ENCODE peak calls at places on chromosomes 7 and 10, in nine cellular contexts. One of them, this sample, is unnamed.

GRCh38 chr10:63521389-63522128 is at the start of gene REEP3:
- DNase-seq in AG04450: peak
- DNase-seq in fibroblast of mammary gland: peak
- DNase-seq in right atrium auricular region: no peak
- DNase-seq in fibroblast of lung: peak
- DNase-seq in chondrocyte: no peak
- DNase-seq in nephron progenitor cell: peak
- DNase-seq in fibroblast of the aortic adventitia: peak
- DNase-seq in GM20000: peak
- DNase-seq in this sample: peak

GRCh38 chr10:103678104-103678526 is 177.3 kb downstream of the SH3PXD2A start:
- DNase-seq in AG04450: peak
- DNase-seq in fibroblast of mammary gland: peak
- DNase-seq in right atrium auricular region: peak
- DNase-seq in fibroblast of lung: peak
- DNase-seq in chondrocyte: no peak
- DNase-seq in nephron progenitor cell: peak
- DNase-seq in fibroblast of the aortic adventitia: peak
- DNase-seq in GM20000: peak
- DNase-seq in this sample: peak

GRCh38 chr10:79185067-79185774 is 116.5 kb downstream of the ZMIZ1 start:
- DNase-seq in AG04450: no peak
- DNase-seq in fibroblast of mammary gland: peak
- DNase-seq in right atrium auricular region: no peak
- DNase-seq in fibroblast of lung: peak
- DNase-seq in chondrocyte: no peak
- DNase-seq in nephron progenitor cell: no peak
- DNase-seq in fibroblast of the aortic adventitia: peak
- DNase-seq in GM20000: no peak
- DNase-seq in this sample: no peak

GRCh38 chr10:17737021-17737965 is 14.7 kb upstream of the TMEM236 start:
- DNase-seq in AG04450: peak
- DNase-seq in fibroblast of mammary gland: peak
- DNase-seq in right atrium auricular region: no peak
- DNase-seq in fibroblast of lung: peak
- DNase-seq in chondrocyte: no peak
- DNase-seq in nephron progenitor cell: no peak
- DNase-seq in fibroblast of the aortic adventitia: peak
- DNase-seq in GM20000: peak
- DNase-seq in this sample: no peak

GRCh38 chr10:16009736-16010259 is 149.5 kb upstream of the MINDY3 start:
- DNase-seq in AG04450: no peak
- DNase-seq in fibroblast of mammary gland: no peak
- DNase-seq in right atrium auricular region: no peak
- DNase-seq in fibroblast of lung: no peak
- DNase-seq in chondrocyte: no peak
- DNase-seq in nephron progenitor cell: no peak
- DNase-seq in fibroblast of the aortic adventitia: no peak
- DNase-seq in GM20000: no peak
- DNase-seq in this sample: no peak

GRCh38 chr7:137635132-137635531 is 211.6 kb downstream of the DGKI start:
- DNase-seq in AG04450: no peak
- DNase-seq in fibroblast of mammary gland: no peak
- DNase-seq in right atrium auricular region: no peak
- DNase-seq in fibroblast of lung: no peak
- DNase-seq in chondrocyte: no peak
- DNase-seq in nephron progenitor cell: no peak
- DNase-seq in fibroblast of the aortic adventitia: no peak
- DNase-seq in GM20000: no peak
- DNase-seq in this sample: no peak

GRCh38 chr7:122652851-122653250 is 46.1 kb downstream of the RNF133 start:
- DNase-seq in AG04450: no peak
- DNase-seq in fibroblast of mammary gland: no peak
- DNase-seq in right atrium auricular region: no peak
- DNase-seq in fibroblast of lung: no peak
- DNase-seq in chondrocyte: no peak
- DNase-seq in nephron progenitor cell: no peak
- DNase-seq in fibroblast of the aortic adventitia: no peak
- DNase-seq in GM20000: no peak
- DNase-seq in this sample: no peak

GRCh38 chr10:75034131-75034512 is 77.3 kb upstream of the SAMD8 start:
- DNase-seq in AG04450: no peak
- DNase-seq in fibroblast of mammary gland: peak
- DNase-seq in right atrium auricular region: no peak
- DNase-seq in fibroblast of lung: no peak
- DNase-seq in chondrocyte: no peak
- DNase-seq in nephron progenitor cell: no peak
- DNase-seq in fibroblast of the aortic adventitia: no peak
- DNase-seq in GM20000: no peak
- DNase-seq in this sample: no peak

GRCh38 chr7:116578526-116578925 is 53.7 kb downstream of the CAV1 start:
- DNase-seq in AG04450: no peak
- DNase-seq in fibroblast of mammary gland: peak
- DNase-seq in right atrium auricular region: no peak
- DNase-seq in fibroblast of lung: no peak
- DNase-seq in chondrocyte: no peak
- DNase-seq in nephron progenitor cell: no peak
- DNase-seq in fibroblast of the aortic adventitia: no peak
- DNase-seq in GM20000: no peak
- DNase-seq in this sample: no peak

GRCh38 chr10:59320370-59320769 is 42.0 kb downstream of the FAM13C start:
- DNase-seq in AG04450: no peak
- DNase-seq in fibroblast of mammary gland: no peak
- DNase-seq in right atrium auricular region: no peak
- DNase-seq in fibroblast of lung: no peak
- DNase-seq in chondrocyte: no peak
- DNase-seq in nephron progenitor cell: no peak
- DNase-seq in fibroblast of the aortic adventitia: no peak
- DNase-seq in GM20000: no peak
- DNase-seq in this sample: no peak

GRCh38 chr7:50664461-50664922 is 99.3 kb upstream of the DDC start:
- DNase-seq in AG04450: no peak
- DNase-seq in fibroblast of mammary gland: peak
- DNase-seq in right atrium auricular region: no peak
- DNase-seq in fibroblast of lung: peak
- DNase-seq in chondrocyte: no peak
- DNase-seq in nephron progenitor cell: no peak
- DNase-seq in fibroblast of the aortic adventitia: peak
- DNase-seq in GM20000: peak
- DNase-seq in this sample: no peak

GRCh38 chr10:28558923-28559508 is 26.1 kb downstream of the WAC start:
- DNase-seq in AG04450: no peak
- DNase-seq in fibroblast of mammary gland: no peak
- DNase-seq in right atrium auricular region: no peak
- DNase-seq in fibroblast of lung: no peak
- DNase-seq in chondrocyte: no peak
- DNase-seq in nephron progenitor cell: no peak
- DNase-seq in fibroblast of the aortic adventitia: no peak
- DNase-seq in GM20000: no peak
- DNase-seq in this sample: no peak

GRCh38 chr7:41247128-41247865 is 455.6 kb downstream of the INHBA start:
- DNase-seq in AG04450: no peak
- DNase-seq in fibroblast of mammary gland: no peak
- DNase-seq in right atrium auricular region: no peak
- DNase-seq in fibroblast of lung: peak
- DNase-seq in chondrocyte: no peak
- DNase-seq in nephron progenitor cell: no peak
- DNase-seq in fibroblast of the aortic adventitia: no peak
- DNase-seq in GM20000: no peak
- DNase-seq in this sample: no peak

GRCh38 chr10:115918812-115919211 is 354.2 kb downstream of the GFRA1 start:
- DNase-seq in AG04450: peak
- DNase-seq in fibroblast of mammary gland: peak
- DNase-seq in right atrium auricular region: no peak
- DNase-seq in fibroblast of lung: peak
- DNase-seq in chondrocyte: no peak
- DNase-seq in nephron progenitor cell: no peak
- DNase-seq in fibroblast of the aortic adventitia: peak
- DNase-seq in GM20000: no peak
- DNase-seq in this sample: no peak

GRCh38 chr10:63213489-63213888 is 80.4 kb downstream of the NRBF2 start:
- DNase-seq in AG04450: no peak
- DNase-seq in fibroblast of mammary gland: no peak
- DNase-seq in right atrium auricular region: no peak
- DNase-seq in fibroblast of lung: no peak
- DNase-seq in chondrocyte: no peak
- DNase-seq in nephron progenitor cell: no peak
- DNase-seq in fibroblast of the aortic adventitia: no peak
- DNase-seq in GM20000: no peak
- DNase-seq in this sample: no peak

GRCh38 chr7:94513565-94513860 is 3.9 kb downstream of the CASD1 start:
- DNase-seq in AG04450: no peak
- DNase-seq in fibroblast of mammary gland: peak
- DNase-seq in right atrium auricular region: no peak
- DNase-seq in fibroblast of lung: peak
- DNase-seq in chondrocyte: no peak
- DNase-seq in nephron progenitor cell: no peak
- DNase-seq in fibroblast of the aortic adventitia: peak
- DNase-seq in GM20000: no peak
- DNase-seq in this sample: no peak

GRCh38 chr10:98016781-98017475 is 13.5 kb downstream of the CRTAC1 start:
- DNase-seq in AG04450: no peak
- DNase-seq in fibroblast of mammary gland: no peak
- DNase-seq in right atrium auricular region: no peak
- DNase-seq in fibroblast of lung: no peak
- DNase-seq in chondrocyte: no peak
- DNase-seq in nephron progenitor cell: no peak
- DNase-seq in fibroblast of the aortic adventitia: no peak
- DNase-seq in GM20000: no peak
- DNase-seq in this sample: no peak

GRCh38 chr7:51128545-51129466 is 187.8 kb downstream of the COBL start:
- DNase-seq in AG04450: no peak
- DNase-seq in fibroblast of mammary gland: no peak
- DNase-seq in right atrium auricular region: peak
- DNase-seq in fibroblast of lung: no peak
- DNase-seq in chondrocyte: no peak
- DNase-seq in nephron progenitor cell: no peak
- DNase-seq in fibroblast of the aortic adventitia: no peak
- DNase-seq in GM20000: no peak
- DNase-seq in this sample: no peak

GRCh38 chr7:157138424-157139141 is at the start of gene UBE3C:
- DNase-seq in AG04450: peak
- DNase-seq in fibroblast of mammary gland: peak
- DNase-seq in right atrium auricular region: peak
- DNase-seq in fibroblast of lung: peak
- DNase-seq in chondrocyte: no peak
- DNase-seq in nephron progenitor cell: peak
- DNase-seq in fibroblast of the aortic adventitia: peak
- DNase-seq in GM20000: peak
- DNase-seq in this sample: peak
- TF ChIP-seq CTCF in AG04450: no peak
- TF ChIP-seq CTCF in fibroblast of mammary gland: no peak
- TF ChIP-seq CTCF in right atrium auricular region: no peak
- TF ChIP-seq CTCF in fibroblast of lung: no peak
- TF ChIP-seq CTCF in chondrocyte: no peak
- TF ChIP-seq CTCF in nephron progenitor cell: no peak
- TF ChIP-seq CTCF in fibroblast of the aortic adventitia: no peak
- TF ChIP-seq CTCF in GM20000: no peak
- TF ChIP-seq CTCF in this sample: peak

GRCh38 chr10:106857728-106858127 is 306.8 kb downstream of the SORCS1 start:
- DNase-seq in AG04450: no peak
- DNase-seq in fibroblast of mammary gland: no peak
- DNase-seq in right atrium auricular region: no peak
- DNase-seq in fibroblast of lung: no peak
- DNase-seq in chondrocyte: no peak
- DNase-seq in nephron progenitor cell: no peak
- DNase-seq in fibroblast of the aortic adventitia: no peak
- DNase-seq in GM20000: no peak
- DNase-seq in this sample: no peak

GRCh38 chr10:106866244-106866845 is 298.2 kb downstream of the SORCS1 start:
- DNase-seq in AG04450: no peak
- DNase-seq in fibroblast of mammary gland: no peak
- DNase-seq in right atrium auricular region: no peak
- DNase-seq in fibroblast of lung: no peak
- DNase-seq in chondrocyte: no peak
- DNase-seq in nephron progenitor cell: no peak
- DNase-seq in fibroblast of the aortic adventitia: no peak
- DNase-seq in GM20000: no peak
- DNase-seq in this sample: no peak

GRCh38 chr10:106864031-106864430 is 300.5 kb downstream of the SORCS1 start:
- DNase-seq in AG04450: no peak
- DNase-seq in fibroblast of mammary gland: no peak
- DNase-seq in right atrium auricular region: no peak
- DNase-seq in fibroblast of lung: no peak
- DNase-seq in chondrocyte: no peak
- DNase-seq in nephron progenitor cell: no peak
- DNase-seq in fibroblast of the aortic adventitia: no peak
- DNase-seq in GM20000: no peak
- DNase-seq in this sample: no peak

DNA sequence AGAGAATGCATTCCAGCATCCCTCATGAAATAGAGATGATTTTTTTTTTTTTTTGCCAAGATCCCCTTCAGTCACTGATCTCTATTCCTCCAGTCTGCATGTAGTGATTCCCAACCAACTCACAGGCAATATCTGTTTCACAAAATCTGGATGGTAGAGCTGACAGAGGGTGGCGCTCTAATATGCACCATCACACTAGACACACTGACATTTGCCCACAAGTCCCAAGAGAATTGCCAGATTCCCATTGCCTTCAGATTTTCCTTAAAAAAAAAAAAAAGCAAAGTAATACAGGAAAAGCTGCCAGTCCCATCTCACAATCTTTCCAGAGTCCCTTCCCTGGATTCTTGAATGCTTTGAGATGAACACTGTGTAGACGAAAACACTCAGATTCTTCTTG is 301.0 kb downstream of the SORCS1 start:
- DNase-seq in AG04450: no peak
- DNase-seq in fibroblast of mammary gland: no peak
- DNase-seq in right atrium auricular region: no peak
- DNase-seq in fibroblast of lung: no peak
- DNase-seq in chondrocyte: no peak
- DNase-seq in nephron progenitor cell: no peak
- DNase-seq in fibroblast of the aortic adventitia: no peak
- DNase-seq in GM20000: peak
- DNase-seq in this sample: no peak
- TF ChIP-seq CTCF in AG04450: no peak
- TF ChIP-seq CTCF in fibroblast of mammary gland: no peak
- TF ChIP-seq CTCF in right atrium auricular region: no peak
- TF ChIP-seq CTCF in fibroblast of lung: no peak
- TF ChIP-seq CTCF in chondrocyte: no peak
- TF ChIP-seq CTCF in nephron progenitor cell: no peak
- TF ChIP-seq CTCF in fibroblast of the aortic adventitia: no peak
- TF ChIP-seq CTCF in GM20000: peak
- TF ChIP-seq CTCF in this sample: no peak

GRCh38 chr7:74165867-74166593 is 8.1 kb upstream of the EIF4H start:
- DNase-seq in AG04450: no peak
- DNase-seq in fibroblast of mammary gland: no peak
- DNase-seq in right atrium auricular region: no peak
- DNase-seq in fibroblast of lung: no peak
- DNase-seq in chondrocyte: no peak
- DNase-seq in nephron progenitor cell: no peak
- DNase-seq in fibroblast of the aortic adventitia: no peak
- DNase-seq in GM20000: no peak
- DNase-seq in this sample: no peak

GRCh38 chr7:74164985-74165456 is 9.1 kb upstream of the EIF4H start:
- DNase-seq in AG04450: no peak
- DNase-seq in fibroblast of mammary gland: no peak
- DNase-seq in right atrium auricular region: no peak
- DNase-seq in fibroblast of lung: peak
- DNase-seq in chondrocyte: no peak
- DNase-seq in nephron progenitor cell: peak
- DNase-seq in fibroblast of the aortic adventitia: no peak
- DNase-seq in GM20000: no peak
- DNase-seq in this sample: peak
- TF ChIP-seq CTCF in AG04450: peak
- TF ChIP-seq CTCF in fibroblast of mammary gland: peak
- TF ChIP-seq CTCF in right atrium auricular region: peak
- TF ChIP-seq CTCF in fibroblast of lung: peak
- TF ChIP-seq CTCF in chondrocyte: peak
- TF ChIP-seq CTCF in nephron progenitor cell: peak
- TF ChIP-seq CTCF in fibroblast of the aortic adventitia: peak
- TF ChIP-seq CTCF in GM20000: peak
- TF ChIP-seq CTCF in this sample: peak

GRCh38 chr10:117367718-117368117 is 7.5 kb downstream of the PDZD8 start:
- DNase-seq in AG04450: no peak
- DNase-seq in fibroblast of mammary gland: no peak
- DNase-seq in right atrium auricular region: no peak
- DNase-seq in fibroblast of lung: no peak
- DNase-seq in chondrocyte: no peak
- DNase-seq in nephron progenitor cell: no peak
- DNase-seq in fibroblast of the aortic adventitia: no peak
- DNase-seq in GM20000: no peak
- DNase-seq in this sample: no peak
- TF ChIP-seq CTCF in AG04450: no peak
- TF ChIP-seq CTCF in fibroblast of mammary gland: no peak
- TF ChIP-seq CTCF in right atrium auricular region: no peak
- TF ChIP-seq CTCF in fibroblast of lung: no peak
- TF ChIP-seq CTCF in chondrocyte: no peak
- TF ChIP-seq CTCF in nephron progenitor cell: no peak
- TF ChIP-seq CTCF in fibroblast of the aortic adventitia: no peak
- TF ChIP-seq CTCF in GM20000: no peak
- TF ChIP-seq CTCF in this sample: no peak

This sample was measured in adrenal gland.